ENCODE peak calls at places on chromosomes 1 and 21, in eight cellular contexts. J is esophagus muscularis mucosa, L is mammary epithelial cell, U is A549, M is fibroblast of lung, S is DND-41, R is psoas muscle, O is epithelial cell of esophagus. E is an unnamed sample.

GRCh38 chr1:78049396-78049795 is 3.6 kb downstream of the GIPC2 start:
- DNase-seq in U (no peak), J (no peak), L (no peak), M (no peak), S (no peak), R (no peak), O (no peak), E (no peak)

GRCh38 chr1:35180776-35181374 is 12.1 kb downstream of the SFPQ start:
- DNase-seq in O (no peak), R (no peak), J (no peak), S (no peak), L (no peak), M (peak), U (no peak), E (no peak)

GRCh38 chr1:8423134-8423701 is 105.3 kb downstream of the SLC45A1 start:
- DNase-seq in M (no peak), S (peak), J (no peak), O (no peak), L (peak), R (peak), U (no peak), E (peak)

GRCh38 chr21:36306872-36307534 is 13.0 kb upstream of the MORC3 start:
- DNase-seq in S (no peak), L (no peak), M (no peak), U (no peak), O (no peak), J (no peak), R (no peak), E (no peak)

GRCh38 chr1:226974544-226975258 is 34.6 kb downstream of the COQ8A start:
- DNase-seq in U (no peak), O (no peak), L (no peak), R (peak), S (no peak), J (no peak), M (no peak), E (no peak)

GRCh38 chr1:224747578-224747977 is 131.5 kb downstream of the CNIH3 start:
- DNase-seq in R (no peak), S (peak), J (no peak), M (peak), O (peak), U (no peak), L (peak), E (peak)

GRCh38 chr1:209564904-209565303 is 18.6 kb upstream of the CAMK1G start:
- DNase-seq in L (no peak), M (no peak), U (no peak), S (no peak), J (no peak), O (no peak), R (no peak), E (no peak)

GRCh38 chr21:42349420-42350075 is 1.2 kb downstream of the TFF2 start:
- DNase-seq in L (no peak), R (no peak), U (no peak), S (no peak), O (no peak), M (no peak), J (no peak), E (no peak)

GRCh38 chr1:101820080-101820479 is 176.6 kb downstream of the OLFM3 start:
- DNase-seq in L (peak), J (no peak), U (peak), R (no peak), O (peak), M (peak), S (no peak), E (peak)

GRCh38 chr1:23029337-23029736 is 10.1 kb downstream of the KDM1A start:
- DNase-seq in R (no peak), S (no peak), M (no peak), L (no peak), O (no peak), U (no peak), J (no peak), E (no peak)

GRCh38 chr1:150282558-150282958 is 204 bp downstream of the CIART start:
- DNase-seq in S (no peak), U (no peak), L (no peak), R (no peak), J (no peak), O (no peak), M (no peak), E (no peak)

GRCh38 chr1:27416387-27417111 is 24.1 kb downstream of the GPR3 start:
- DNase-seq in U (peak), S (peak), L (peak), M (peak), J (no peak), O (peak), R (no peak), E (peak)

GRCh38 chr1:223401873-223402789 is 8.9 kb downstream of the CCDC185 start:
- DNase-seq in O (peak), L (peak), S (no peak), U (peak), R (no peak), J (no peak), M (peak), E (no peak)

GRCh38 chr1:209996348-209996747 is 58.3 kb downstream of the SYT14 start:
- DNase-seq in O (no peak), S (no peak), U (no peak), R (no peak), J (no peak), L (no peak), M (no peak), E (no peak)

GRCh38 chr1:239810071-239810481 is 281.6 kb upstream of the FMN2 start:
- DNase-seq in R (no peak), U (no peak), J (no peak), M (peak), O (no peak), S (no peak), L (no peak), E (no peak)

GRCh38 chr1:31095298-31095981 is 29.9 kb upstream of the PUM1 start:
- DNase-seq in U (no peak), J (no peak), R (no peak), S (no peak), O (peak), L (peak), M (peak), E (no peak)

GRCh38 chr1:155591770-155592169 is 18.2 kb upstream of the MSTO1 start:
- DNase-seq in S (peak), M (peak), L (peak), U (peak), R (no peak), J (no peak), O (peak), E (peak)

GRCh38 chr1:59052194-59052593 is 244.7 kb upstream of the FGGY start:
- DNase-seq in O (no peak), S (no peak), U (no peak), J (no peak), L (no peak), M (no peak), R (no peak), E (no peak)

GRCh38 chr21:28229811-28230210 is 762.9 kb downstream of the LTN1 start:
- DNase-seq in O (peak), L (peak), S (no peak), U (peak), R (no peak), M (peak), J (no peak), E (no peak)

GRCh38 chr1:89728381-89728780 is 92.5 kb upstream of the LRRC8D start:
- DNase-seq in M (no peak), J (no peak), L (no peak), R (no peak), U (no peak), O (no peak), S (no peak), E (no peak)

GRCh38 chr1:92306020-92306419 is 7.2 kb downstream of the RPAP2 start:
- DNase-seq in S (no peak), R (no peak), M (no peak), O (no peak), U (no peak), L (no peak), J (no peak), E (no peak)

GRCh38 chr1:15426492-15427279 is 11.6 kb upstream of the CTRC start:
- DNase-seq in J (no peak), S (no peak), M (peak), R (peak), U (peak), O (peak), L (no peak), E (no peak)

GRCh38 chr1:18302788-18303413 is 177.8 kb upstream of the KLHDC7A start:
- DNase-seq in S (peak), O (no peak), R (no peak), J (no peak), U (no peak), M (no peak), L (no peak), E (peak)

GRCh38 chr1:15096293-15096692 is 57.3 kb upstream of the TMEM51 start:
- DNase-seq in S (no peak), L (no peak), O (no peak), U (no peak), M (no peak), J (no peak), R (no peak), E (no peak)

GRCh38 chr1:206923009-206923960 is 1.5 kb upstream of the FCMR start:
- DNase-seq in U (no peak), R (peak), S (peak), O (no peak), L (no peak), M (no peak), J (no peak), E (peak)

GRCh38 chr21:31713973-31714740 is 17.8 kb downstream of the SCAF4 start:
- DNase-seq in M (peak), O (no peak), R (no peak), L (no peak), S (no peak), U (no peak), J (no peak), E (peak)

GRCh38 chr1:204077979-204078696 is 5.2 kb downstream of the SOX13 start:
- DNase-seq in L (peak), R (no peak), M (peak), O (peak), U (peak), S (no peak), J (no peak), E (no peak)

GRCh38 chr1:219460561-219461511 is 152.1 kb downstream of the ZC3H11B start:
- DNase-seq in M (peak), U (no peak), O (peak), S (no peak), R (no peak), L (peak), J (no peak), E (peak)

GRCh38 chr1:64121766-64122385 is 81.5 kb upstream of the UBE2U start:
- DNase-seq in S (no peak), L (peak), O (peak), U (no peak), J (no peak), R (no peak), M (peak), E (no peak)

GRCh38 chr1:246566808-246567154 is 525 bp downstream of the CNST start:
- DNase-seq in O (no peak), U (no peak), L (no peak), R (peak), M (peak), J (no peak), S (no peak), E (peak)

GRCh38 chr1:60103186-60103585 is 29.6 kb upstream of the C1orf87 start:
- DNase-seq in R (no peak), S (no peak), L (no peak), U (no peak), J (no peak), M (peak), O (no peak), E (no peak)

GRCh38 chr1:234065794-234066447 is 161.4 kb downstream of the SLC35F3 start:
- DNase-seq in O (peak), M (peak), L (peak), J (no peak), U (peak), S (peak), R (peak), E (peak)

GRCh38 chr1:15026114-15026483 is 127.4 kb upstream of the TMEM51 start:
- DNase-seq in S (no peak), R (no peak), O (no peak), M (no peak), L (no peak), U (no peak), J (no peak), E (no peak)

GRCh38 chr1:58584082-58584895 is 7.2 kb upstream of the TACSTD2 start:
- DNase-seq in S (no peak), M (peak), U (peak), R (peak), J (no peak), L (peak), O (peak), E (peak)

GRCh38 chr1:5889901-5890300 is 102.3 kb downstream of the NPHP4 start:
- DNase-seq in S (no peak), O (no peak), L (no peak), M (no peak), J (no peak), R (peak), U (no peak), E (no peak)

GRCh38 chr1:156838972-156839371 is 19.9 kb downstream of the INSRR start:
- DNase-seq in J (no peak), L (no peak), U (no peak), O (peak), M (no peak), R (no peak), S (peak), E (peak)

GRCh38 chr1:195714248-195714647 is 894.0 kb downstream of the KCNT2 start:
- DNase-seq in R (no peak), S (no peak), J (no peak), M (peak), O (peak), L (peak), U (no peak), E (no peak)

GRCh38 chr21:41506526-41507520 is 1.1 kb downstream of the TMPRSS2 start:
- DNase-seq in O (peak), L (peak), R (no peak), M (peak), J (no peak), U (peak), S (no peak), E (no peak)

GRCh38 chr1:53256744-53257453 is 18.6 kb upstream of the MAGOH start:
- DNase-seq in M (no peak), J (no peak), O (no peak), L (no peak), U (no peak), S (no peak), R (no peak), E (no peak)
- H3K4me3 ChIP-seq in M (no peak), J (no peak), O (no peak), L (no peak), U (no peak), S (no peak), R (no peak), E (no peak)

DNA sequence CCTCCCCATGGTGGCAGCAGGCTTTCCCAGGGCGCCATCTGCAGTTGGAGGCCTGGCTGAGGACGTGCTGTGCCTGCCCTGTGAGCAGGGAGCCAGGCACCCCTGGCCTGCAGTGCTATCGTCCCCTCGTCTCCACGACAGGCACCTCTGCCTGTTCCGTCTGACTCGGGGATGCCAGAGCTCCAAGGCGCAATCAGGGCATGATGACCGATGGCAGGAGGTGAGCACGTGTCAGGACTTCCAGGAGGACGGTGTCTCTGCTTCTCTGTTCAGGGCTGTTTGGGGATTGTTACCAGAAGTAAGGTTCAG is 125.2 kb downstream of the PCBP3 start:
- DNase-seq in J (no peak), M (no peak), R (no peak), O (no peak), L (no peak), S (no peak), U (no peak), E (no peak)
- TF ChIP-seq CTCF in J (no peak), M (no peak), R (no peak), O (no peak), L (peak), S (no peak), U (no peak), E (no peak)

GRCh38 chr1:61174060-61174788 is 91.9 kb downstream of the NFIA start:
- DNase-seq in U (no peak), S (no peak), R (no peak), L (no peak), J (no peak), M (no peak), O (no peak), E (peak)
- H3K4me3 ChIP-seq in U (no peak), S (no peak), R (no peak), L (no peak), J (no peak), M (no peak), O (no peak), E (no peak)

GRCh38 chr1:109740615-109741373 is at the start of gene GSTM3:
- DNase-seq in J (no peak), M (no peak), S (no peak), L (no peak), R (no peak), O (no peak), U (no peak), E (no peak)
- TF ChIP-seq CTCF in J (no peak), M (no peak), S (no peak), L (no peak), R (no peak), O (no peak), U (no peak), E (no peak)

GRCh38 chr1:10280442-10281350 is 70.3 kb downstream of the KIF1B start:
- DNase-seq in U (no peak), R (no peak), M (peak), O (no peak), J (no peak), L (no peak), S (no peak), E (no peak)
- H3K4me3 ChIP-seq in U (no peak), R (no peak), M (no peak), O (no peak), J (no peak), L (no peak), S (no peak), E (no peak)

GRCh38 chr1:110195196-110195595 is 14.9 kb upstream of the KCNC4 start:
- DNase-seq in L (no peak), S (no peak), J (no peak), O (no peak), U (no peak), M (no peak), R (no peak), E (no peak)
- TF ChIP-seq CTCF in L (no peak), S (no peak), J (no peak), O (no peak), U (no peak), M (no peak), R (no peak), E (no peak)

GRCh38 chr1:235460768-235461167 is 43.5 kb downstream of the B3GALNT2 start:
- DNase-seq in U (no peak), J (no peak), M (no peak), S (no peak), R (no peak), O (no peak), L (no peak), E (no peak)
- H3K4me3 ChIP-seq in U (no peak), J (no peak), M (no peak), S (no peak), R (no peak), O (no peak), L (no peak), E (no peak)